ENCODE peak calls at places on chromosomes 5 and 9, in five cellular contexts. P is thyroid gland, U is WERI-Rb-1, R is astrocyte, N is spleen. M is an unnamed sample.

GRCh38 chr5:135843571-135844337 is 9.3 kb downstream of the SLC25A48 start:
- DNase-seq in P (peak), U (no peak), R (no peak), N (no peak), M (no peak)

GRCh38 chr5:21573915-21574314 is 1279.2 kb downstream of the CDH12 start:
- DNase-seq in P (no peak), U (no peak), R (no peak), N (no peak), M (no peak)

GRCh38 chr5:170248172-170248571 is 15.4 kb downstream of the C5orf58 start:
- DNase-seq in P (no peak), U (no peak), R (no peak), N (no peak), M (no peak)

GRCh38 chr9:96448546-96449170 is 1.3 kb upstream of the HABP4 start:
- DNase-seq in P (no peak), U (no peak), R (no peak), N (no peak), M (no peak)

GRCh38 chr5:81006955-81007636 is 46.9 kb downstream of the RASGRF2 start:
- DNase-seq in P (no peak), U (no peak), R (no peak), N (no peak), M (no peak)

GRCh38 chr5:2036885-2037284 is 154.2 kb upstream of the IRX4 start:
- DNase-seq in P (no peak), U (no peak), R (no peak), N (no peak), M (no peak)

GRCh38 chr9:131447600-131447999 is 53.7 kb downstream of the PRRC2B start:
- DNase-seq in P (no peak), U (no peak), R (no peak), N (peak), M (no peak)

GRCh38 chr5:135211083-135211790 is 177.2 kb upstream of the PITX1 start:
- DNase-seq in P (no peak), U (peak), R (no peak), N (no peak), M (no peak)

GRCh38 chr5:133445744-133446143 is 166.6 kb downstream of the FSTL4 start:
- DNase-seq in P (no peak), U (no peak), R (no peak), N (no peak), M (no peak)

GRCh38 chr9:81586786-81587185 is 102.6 kb downstream of the TLE1 start:
- DNase-seq in P (no peak), U (no peak), R (no peak), N (no peak), M (no peak)

GRCh38 chr9:33449715-33450114 is 2.3 kb upstream of the AQP3 start:
- DNase-seq in P (no peak), U (no peak), R (no peak), N (no peak), M (no peak)

GRCh38 chr9:101028346-101029299 is at the start of gene PLPPR1:
- DNase-seq in P (peak), U (peak), R (peak), N (peak), M (peak)

GRCh38 chr9:95570646-95571045 is 53.9 kb upstream of the PTCH1 start:
- DNase-seq in P (no peak), U (no peak), R (peak), N (no peak), M (peak)

GRCh38 chr9:136703231-136703870 is 9.0 kb upstream of the DIPK1B start:
- DNase-seq in P (no peak), U (peak), R (no peak), N (no peak), M (no peak)

GRCh38 chr9:37455884-37456647 is 9.2 kb downstream of the ZBTB5 start:
- DNase-seq in P (no peak), U (no peak), R (no peak), N (no peak), M (no peak)

GRCh38 chr5:117255211-117256032 is 680.8 kb upstream of the SEMA6A start:
- DNase-seq in P (no peak), U (no peak), R (no peak), N (no peak), M (no peak)

GRCh38 chr9:504921-505821 is 290.5 kb downstream of the DOCK8 start:
- DNase-seq in P (peak), U (peak), R (no peak), N (peak), M (no peak)

GRCh38 chr5:37249820-37250175 is 622 bp upstream of the CPLANE1 start:
- DNase-seq in P (peak), U (no peak), R (no peak), N (no peak), M (no peak)

GRCh38 chr5:45691656-45692055 is 4.5 kb downstream of the HCN1 start:
- DNase-seq in P (no peak), U (no peak), R (no peak), N (no peak), M (no peak)

GRCh38 chr5:134515801-134516200 is 9.7 kb upstream of the JADE2 start:
- DNase-seq in P (no peak), U (no peak), R (no peak), N (no peak), M (no peak)

GRCh38 chr9:626591-626990 is 214.9 kb upstream of the DMRT1 start:
- DNase-seq in P (no peak), U (no peak), R (no peak), N (no peak), M (peak)

GRCh38 chr5:142915840-142916424 is 145.8 kb downstream of the ARHGAP26 start:
- DNase-seq in P (peak), U (peak), R (no peak), N (no peak), M (no peak)

GRCh38 chr9:31027678-31028077 is 1356.8 kb upstream of the ACO1 start:
- DNase-seq in P (no peak), U (no peak), R (no peak), N (no peak), M (no peak)

GRCh38 chr9:72871685-72872084 is 81.2 kb downstream of the ALDH1A1 start:
- DNase-seq in P (no peak), U (no peak), R (no peak), N (no peak), M (peak)

GRCh38 chr5:176619203-176619568 is 9.2 kb upstream of the GPRIN1 start:
- DNase-seq in P (peak), U (no peak), R (peak), N (peak), M (peak)

GRCh38 chr9:137387034-137387890 is 35.7 kb downstream of the EXD3 start:
- DNase-seq in P (no peak), U (no peak), R (no peak), N (no peak), M (no peak)

GRCh38 chr5:14280294-14280854 is 137.2 kb downstream of the TRIO start:
- DNase-seq in P (no peak), U (no peak), R (no peak), N (no peak), M (no peak)

GRCh38 chr5:42943931-42944631 is 96.0 kb downstream of the ANXA2R start:
- DNase-seq in P (no peak), U (no peak), R (peak), N (no peak), M (peak)

GRCh38 chr9:71910602-71911060 is 362 bp downstream of the ABHD17B start:
- DNase-seq in P (no peak), U (no peak), R (no peak), N (no peak), M (no peak)

GRCh38 chr9:68610016-68610415 is 69.3 kb upstream of the TMEM252 start:
- DNase-seq in P (no peak), U (no peak), R (no peak), N (no peak), M (no peak)

GRCh38 chr5:110917161-110917875 is 154.2 kb upstream of the TSLP start:
- DNase-seq in P (no peak), U (no peak), R (peak), N (no peak), M (no peak)

GRCh38 chr5:168651654-168652053 is 72.5 kb upstream of the PANK3 start:
- DNase-seq in P (no peak), U (no peak), R (peak), N (no peak), M (peak)

GRCh38 chr5:149410721-149411432 is 31.8 kb upstream of the IL17B start:
- DNase-seq in P (no peak), U (no peak), R (no peak), N (no peak), M (peak)

GRCh38 chr5:149414405-149415244 is 35.5 kb upstream of the IL17B start:
- DNase-seq in P (no peak), U (no peak), R (no peak), N (no peak), M (peak)

GRCh38 chr5:149411738-149412519 is 32.8 kb upstream of the IL17B start:
- DNase-seq in P (no peak), U (no peak), R (no peak), N (no peak), M (peak)

GRCh38 chr5:149413477-149414210 is 34.6 kb upstream of the IL17B start:
- DNase-seq in P (no peak), U (no peak), R (no peak), N (no peak), M (no peak)

DNA sequence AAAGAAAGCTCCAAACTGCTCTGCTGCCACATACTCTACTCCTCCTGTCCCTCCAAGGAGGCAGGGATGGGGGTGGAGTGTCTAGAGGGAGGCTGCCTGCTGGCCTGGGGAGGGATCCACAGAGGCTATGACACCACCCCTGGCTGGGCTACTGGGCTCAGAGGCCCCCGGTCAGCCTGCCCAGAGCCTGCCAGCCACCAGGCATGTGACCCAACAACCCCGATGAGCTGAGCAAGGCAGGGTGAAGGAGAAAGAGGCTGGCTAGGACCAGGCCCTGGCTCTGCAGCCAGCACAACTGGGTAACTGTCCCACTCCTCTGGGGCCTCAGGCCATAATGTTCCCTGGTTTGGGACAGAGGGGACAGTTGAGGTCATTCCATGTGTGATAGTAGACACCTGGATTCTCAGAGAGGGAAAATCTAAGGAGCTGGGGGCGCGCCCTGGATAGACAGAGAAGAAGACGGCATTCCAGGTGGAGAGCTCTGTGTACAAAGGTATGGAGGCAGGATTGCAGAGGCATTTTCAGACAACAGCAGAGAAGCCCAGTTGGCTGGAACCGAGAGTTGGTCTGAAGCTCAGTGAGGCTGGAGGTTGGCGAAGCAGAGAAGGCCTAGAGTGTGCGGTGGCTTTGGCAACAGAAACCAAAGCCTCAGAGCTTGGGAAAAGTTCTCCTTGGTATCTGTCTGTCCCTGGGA is 33.8 kb upstream of the IL17B start:
- DNase-seq in P (no peak), U (no peak), R (no peak), N (no peak), M (peak)
- H3K4me3 ChIP-seq in P (no peak), U (no peak), R (no peak), N (peak), M (peak)

GRCh38 chr5:181161534-181162175 is 14.3 kb downstream of the OR2V2 start:
- DNase-seq in P (no peak), U (no peak), R (no peak), N (no peak), M (no peak)
- H3K4me3 ChIP-seq in P (no peak), U (no peak), R (peak), N (no peak), M (peak)

GRCh38 chr5:52277101-52277500 is 510.6 kb upstream of the ITGA1 start:
- DNase-seq in P (no peak), U (no peak), R (no peak), N (no peak), M (no peak)
- H3K4me3 ChIP-seq in P (no peak), U (no peak), R (no peak), N (no peak), M (no peak)

DNA sequence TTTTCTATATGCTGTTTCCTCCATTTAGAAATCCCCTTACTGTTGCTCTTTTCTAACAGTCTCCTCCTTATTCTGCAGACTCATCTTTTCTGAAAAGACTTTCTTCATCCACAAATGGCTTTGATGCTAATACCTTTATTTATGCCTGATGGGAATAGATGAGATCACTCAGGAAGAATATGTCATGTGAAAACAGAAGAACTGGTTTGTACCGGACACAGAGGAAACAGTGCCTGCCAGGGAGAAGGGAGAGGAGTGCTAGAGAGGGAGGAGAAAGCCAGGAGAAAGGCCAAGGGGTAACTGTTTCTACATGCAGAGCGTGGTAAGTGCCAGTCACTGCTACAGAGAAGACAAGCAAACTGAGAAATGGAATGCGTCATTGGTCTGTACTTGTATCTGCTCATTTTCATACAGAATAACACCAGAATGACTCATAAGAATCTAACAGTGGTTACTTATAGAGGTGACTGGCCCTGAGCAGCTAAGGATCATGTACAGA is 45.9 kb upstream of the PJA2 start:
- DNase-seq in P (peak), U (no peak), R (peak), N (no peak), M (peak)
- H3K4me3 ChIP-seq in P (no peak), U (no peak), R (peak), N (no peak), M (peak)

DNA sequence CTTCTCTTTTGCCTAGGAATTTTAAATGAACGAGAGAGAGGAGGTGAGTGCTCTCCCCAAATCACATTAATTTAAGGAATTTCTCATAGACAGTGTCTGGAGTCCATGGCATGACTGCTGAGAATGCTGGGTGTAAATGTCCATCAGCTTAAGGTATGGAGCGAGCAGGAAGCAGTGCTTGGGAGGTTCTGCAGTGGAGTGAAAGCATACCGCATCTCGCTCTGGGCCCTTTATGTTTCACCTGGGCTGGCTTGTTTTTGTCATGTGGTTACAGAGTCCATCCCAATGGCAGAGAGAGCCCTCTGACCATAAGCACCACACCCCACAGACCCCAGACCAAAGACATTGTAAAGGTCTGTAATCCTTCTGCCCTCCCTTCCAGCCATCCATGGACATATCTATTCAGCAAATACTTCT is 20.6 kb upstream of the TNFAIP8 start:
- DNase-seq in P (no peak), U (no peak), R (no peak), N (no peak), M (no peak)
- H3K4me3 ChIP-seq in P (no peak), U (no peak), R (no peak), N (peak), M (no peak)

GRCh38 chr9:123998970-123999621 is 12.5 kb upstream of the LHX2 start:
- DNase-seq in P (no peak), U (peak), R (no peak), N (peak), M (no peak)
- H3K4me3 ChIP-seq in P (no peak), U (peak), R (peak), N (peak), M (peak)

GRCh38 chr5:180313677-180314076 is 21.8 kb upstream of the MAPK9 start:
- DNase-seq in P (no peak), U (peak), R (no peak), N (no peak), M (no peak)
- H3K4me3 ChIP-seq in P (no peak), U (peak), R (peak), N (no peak), M (no peak)

DNA sequence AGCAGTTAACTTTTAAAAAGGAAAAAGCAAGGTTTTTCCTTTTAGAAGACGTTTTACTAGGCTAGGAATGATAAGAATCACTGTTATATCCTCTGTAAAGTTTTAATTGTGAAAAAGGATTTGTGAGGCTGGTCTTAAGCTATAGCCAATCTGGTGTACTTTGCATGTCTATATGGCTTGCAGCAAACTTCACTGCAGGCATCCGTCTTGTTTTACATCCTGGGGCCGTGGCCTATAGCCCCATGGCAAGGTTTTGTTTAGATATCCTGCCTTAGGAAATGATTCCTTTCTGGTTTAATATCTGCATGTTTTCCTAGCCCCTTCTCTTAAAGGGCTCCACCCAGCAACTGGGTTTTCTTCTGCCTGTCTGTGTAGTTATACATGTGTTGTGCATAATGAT is 272.8 kb downstream of the ICE1 start:
- DNase-seq in P (no peak), U (no peak), R (no peak), N (no peak), M (no peak)
- H3K4me3 ChIP-seq in P (no peak), U (no peak), R (no peak), N (no peak), M (no peak)

GRCh38 chr5:115260248-115260647 is 2.4 kb downstream of the PGGT1B start:
- DNase-seq in P (no peak), U (no peak), R (no peak), N (no peak), M (no peak)

GRCh38 chr5:115265220-115265619 is 2.5 kb upstream of the PGGT1B start:
- DNase-seq in P (no peak), U (no peak), R (no peak), N (peak), M (no peak)

GRCh38 chr5:115264786-115265185 is 2.1 kb upstream of the PGGT1B start:
- DNase-seq in P (no peak), U (no peak), R (no peak), N (peak), M (no peak)

GRCh38 chr5:115262066-115262404 is 642 bp downstream of the PGGT1B start:
- DNase-seq in P (no peak), U (no peak), R (peak), N (no peak), M (peak)

GRCh38 chr5:115262405-115263247 is at the start of gene PGGT1B:
- DNase-seq in P (peak), U (peak), R (peak), N (peak), M (peak)
- H3K4me3 ChIP-seq in P (peak), U (peak), R (peak), N (peak), M (peak)